ENCODE peak calls at places on chromosomes 1 and 21, in five cellular contexts. P, L, U, R and T are unnamed samples.

GRCh38 chr1:167152192-167152876 is 58.5 kb downstream of the STYXL2 start:
- DNase-seq in U (no peak), L (peak), R (no peak), P (no peak), T (peak)

GRCh38 chr1:113976609-113977278 is 2.5 kb upstream of the OLFML3 start:
- DNase-seq in U (peak), L (no peak), R (no peak), P (peak), T (peak)

GRCh38 chr1:32939655-32940371 is 24.8 kb downstream of the RNF19B start:
- DNase-seq in R (no peak), P (peak), U (peak), L (no peak), T (no peak)

GRCh38 chr1:90488451-90488850 is 228.7 kb downstream of the BARHL2 start:
- DNase-seq in U (peak), P (peak), L (no peak), R (no peak), T (no peak)

GRCh38 chr1:243473281-243474210 is 217.7 kb downstream of the SDCCAG8 start:
- DNase-seq in R (no peak), L (no peak), P (peak), U (peak), T (no peak)

GRCh38 chr21:22900511-22900910 is 1902.3 kb downstream of the NCAM2 start:
- DNase-seq in R (no peak), L (no peak), U (no peak), P (no peak), T (no peak)

GRCh38 chr1:38745476-38746410 is 113.8 kb downstream of the RRAGC start:
- DNase-seq in U (no peak), L (no peak), R (no peak), P (no peak), T (no peak)

GRCh38 chr1:159188375-159188788 is 16.3 kb upstream of the ACKR1 start:
- DNase-seq in U (peak), P (peak), R (peak), L (peak), T (no peak)

GRCh38 chr1:78003882-78004718 is 639 bp upstream of the DNAJB4 start:
- DNase-seq in U (peak), P (peak), L (peak), R (peak), T (peak)

GRCh38 chr1:96710708-96711477 is 10.7 kb upstream of the PTBP2 start:
- DNase-seq in U (no peak), P (peak), R (no peak), L (no peak), T (no peak)

GRCh38 chr1:16422041-16422440 is 15.2 kb downstream of the SPATA21 start:
- DNase-seq in P (no peak), U (no peak), L (no peak), R (no peak), T (no peak)

GRCh38 chr21:36122977-36123376 is 11.9 kb upstream of the CBR3 start:
- DNase-seq in U (no peak), R (no peak), L (peak), P (no peak), T (no peak)

GRCh38 chr21:18164933-18165332 is 79.7 kb upstream of the CHODL start:
- DNase-seq in L (peak), U (peak), P (no peak), R (no peak), T (no peak)

GRCh38 chr1:212700892-212701819 is 1.5 kb upstream of the BATF3 start:
- DNase-seq in R (peak), L (peak), U (peak), P (peak), T (peak)